ENCODE peak calls at places on chromosomes 1 and 21, in six cellular contexts. X is psoas muscle, W is prostate gland, B is AG09309, T is heart left ventricle, F is gastrocnemius medialis. K is an unnamed sample.

GRCh38 chr1:22121421-22121911 is 21.4 kb downstream of the WNT4 start:
- DNase-seq in X (no peak), W (no peak), B (no peak), T (no peak), F (no peak), K (no peak)

GRCh38 chr21:43770066-43770655 is 5.9 kb downstream of the CSTB start:
- DNase-seq in X (peak; percentile 46), W (no peak), B (no peak), T (no peak), F (no peak), K (no peak)

GRCh38 chr1:225423518-225423855 is 4.4 kb downstream of the LBR start:
- DNase-seq in X (no peak), W (no peak), B (no peak), T (no peak), F (no peak), K (no peak)

GRCh38 chr1:209207701-209208286 is 375.7 kb upstream of the CAMK1G start:
- DNase-seq in X (peak; percentile 69), W (peak; percentile 51), B (peak; percentile 25), T (peak; percentile 59), F (no peak), K (peak; percentile 65)

GRCh38 chr1:230572121-230573083 is 69.9 kb upstream of the COG2 start:
- DNase-seq in X (no peak), W (no peak), B (no peak), T (no peak), F (no peak), K (no peak)

GRCh38 chr1:153485880-153486279 is 25.4 kb upstream of the S100A7 start:
- DNase-seq in X (no peak), W (no peak), B (no peak), T (no peak), F (no peak), K (no peak)

GRCh38 chr1:85992756-85993155 is 163.8 kb downstream of the COL24A1 start:
- DNase-seq in X (no peak), W (no peak), B (peak; percentile 53), T (no peak), F (no peak), K (peak; percentile 11)

GRCh38 chr1:17565551-17565971 is 26.1 kb downstream of the ARHGEF10L start:
- DNase-seq in X (no peak), W (no peak), B (no peak), T (no peak), F (no peak), K (no peak)

GRCh38 chr1:87472716-87473115 is 144.0 kb downstream of the LMO4 start:
- DNase-seq in X (no peak), W (no peak), B (no peak), T (no peak), F (no peak), K (no peak)

GRCh38 chr1:227913446-227913968 is 34.2 kb downstream of the WNT9A start:
- DNase-seq in X (no peak), W (no peak), B (no peak), T (no peak), F (no peak), K (no peak)

GRCh38 chr1:152753586-152753985 is 4.2 kb upstream of the KPRP start:
- DNase-seq in X (no peak), W (no peak), B (no peak), T (no peak), F (no peak), K (no peak)

GRCh38 chr1:9892563-9893528 is 17.2 kb downstream of the CTNNBIP1 start:
- DNase-seq in X (no peak), W (peak; percentile 63), B (no peak), T (peak; percentile 45), F (no peak), K (no peak)

GRCh38 chr1:41400235-41400634 is 39.0 kb downstream of the FOXO6 start:
- DNase-seq in X (no peak), W (no peak), B (no peak), T (no peak), F (no peak), K (no peak)

GRCh38 chr1:5706239-5706638 is 286.0 kb downstream of the NPHP4 start:
- DNase-seq in X (no peak), W (no peak), B (no peak), T (no peak), F (no peak), K (no peak)

GRCh38 chr1:183416850-183417690 is 1.1 kb downstream of the NMNAT2 start:
- DNase-seq in X (peak; percentile 76), W (peak; percentile 17), B (no peak), T (peak; percentile 65), F (no peak), K (no peak)

GRCh38 chr1:7859406-7859805 is 6.5 kb upstream of the UTS2 start:
- DNase-seq in X (no peak), W (no peak), B (no peak), T (no peak), F (no peak), K (no peak)

GRCh38 chr21:21968810-21969588 is 970.8 kb downstream of the NCAM2 start:
- DNase-seq in X (no peak), W (no peak), B (no peak), T (no peak), F (no peak), K (no peak)

GRCh38 chr21:21971384-21971783 is 973.2 kb downstream of the NCAM2 start:
- DNase-seq in X (no peak), W (no peak), B (no peak), T (no peak), F (no peak), K (no peak)

GRCh38 chr21:21973806-21974205 is 975.6 kb downstream of the NCAM2 start:
- DNase-seq in X (no peak), W (no peak), B (no peak), T (no peak), F (no peak), K (no peak)
- TF ChIP-seq CTCF in X (no peak), W (no peak), B (no peak), T (no peak), F (no peak), K (no peak)

DNA sequence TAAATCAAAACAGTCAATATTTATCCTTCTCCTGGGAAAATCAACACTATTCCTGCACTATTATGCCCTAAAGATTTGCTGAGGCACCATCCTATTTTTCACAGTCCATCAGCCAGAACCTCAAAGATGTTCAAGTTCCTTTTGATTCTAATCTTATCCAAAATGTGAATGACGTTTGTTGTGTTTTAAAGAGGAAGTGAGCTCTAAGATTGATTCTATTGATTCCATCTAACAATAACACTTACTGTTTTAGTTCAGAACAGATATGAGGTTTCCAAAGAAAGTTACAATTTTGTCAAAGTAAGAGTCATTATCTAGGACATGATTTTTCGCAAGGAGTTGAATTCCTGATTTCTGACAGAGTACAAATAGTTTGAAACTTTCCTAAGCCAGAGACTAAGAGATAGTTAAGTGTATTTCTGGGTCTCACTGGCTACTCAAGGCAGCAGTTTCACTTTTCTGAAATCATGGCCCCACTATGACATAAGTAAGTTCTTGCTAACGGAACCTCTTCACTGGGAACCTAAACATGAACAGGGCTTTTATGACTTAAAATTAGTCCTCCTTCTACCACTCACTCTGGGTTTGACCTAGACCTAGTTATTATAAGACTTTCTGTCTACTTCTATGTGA is 84.7 kb downstream of the LHX9 start:
- DNase-seq in X (no peak), W (no peak), B (peak; percentile 43), T (no peak), F (no peak), K (no peak)
- TF ChIP-seq CTCF in X (no peak), W (no peak), B (no peak), T (no peak), F (no peak), K (no peak)

DNA sequence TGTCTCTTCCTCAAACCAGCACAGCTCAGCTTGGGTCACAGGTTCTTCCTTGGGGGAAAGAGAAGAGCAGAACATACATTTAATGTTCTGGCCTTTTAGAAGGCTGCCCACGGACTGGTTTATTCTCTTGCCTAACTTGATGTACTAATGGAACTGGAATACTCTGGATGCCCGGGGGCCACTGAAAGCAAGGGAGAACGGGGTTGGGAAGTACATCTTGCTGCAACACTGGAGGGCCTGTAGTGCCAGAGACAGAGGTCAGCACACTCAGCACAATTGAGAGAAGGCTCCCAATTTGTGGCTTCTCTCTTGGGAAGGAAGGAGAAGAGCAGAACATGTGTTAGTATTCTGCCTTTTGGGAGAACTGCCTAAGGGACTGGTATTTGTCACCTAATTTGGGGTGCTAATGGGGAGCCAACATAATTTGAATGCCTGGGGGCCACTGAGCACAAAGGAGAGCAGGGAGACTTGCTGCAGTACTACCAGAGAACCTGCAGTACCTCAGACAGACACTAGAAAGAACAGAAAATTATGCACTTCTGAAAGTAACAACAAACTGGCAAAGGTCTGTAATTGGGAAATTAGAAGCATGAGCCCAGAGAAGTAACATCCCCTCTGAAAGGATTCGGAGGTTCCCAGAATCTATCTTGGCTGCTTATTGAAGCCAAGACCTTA is 14.1 kb downstream of the ZNF691 start:
- DNase-seq in X (no peak), W (no peak), B (no peak), T (no peak), F (no peak), K (no peak)
- TF ChIP-seq CTCF in X (no peak), W (no peak), B (no peak), T (no peak), F (no peak), K (no peak)

DNA sequence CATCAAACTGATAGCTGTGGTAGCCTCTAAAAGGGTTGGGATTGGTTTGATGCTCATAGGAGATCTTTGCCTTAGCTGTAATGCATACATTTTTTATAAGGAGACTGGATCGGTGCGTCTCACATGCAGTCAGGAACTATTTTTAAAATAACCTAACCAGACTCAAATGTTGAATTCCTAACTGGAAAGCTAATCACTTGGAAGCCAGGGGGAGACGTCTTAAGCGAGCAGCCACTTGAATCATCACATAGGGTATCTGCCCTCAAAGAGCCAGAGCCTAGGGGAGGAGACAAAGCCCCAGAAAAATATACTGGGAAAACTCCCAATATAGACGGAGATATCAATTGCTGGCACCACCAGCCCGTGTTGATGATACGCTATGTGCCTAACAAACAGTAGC is 61.7 kb upstream of the PUM1 start:
- DNase-seq in X (no peak), W (no peak), B (no peak), T (no peak), F (no peak), K (no peak)
- TF ChIP-seq CTCF in X (no peak), W (no peak), B (peak; percentile 25), T (no peak), F (no peak), K (no peak)

GRCh38 chr1:154696460-154696859 is 88.5 kb upstream of the ADAR start:
- DNase-seq in X (peak; percentile 57), W (no peak), B (no peak), T (no peak), F (peak; percentile 74), K (no peak)

GRCh38 chr1:154697710-154698109 is 89.7 kb upstream of the ADAR start:
- DNase-seq in X (no peak), W (no peak), B (no peak), T (no peak), F (no peak), K (no peak)

GRCh38 chr1:154698320-154699096 is 90.5 kb upstream of the ADAR start:
- DNase-seq in X (peak; percentile 51), W (no peak), B (no peak), T (no peak), F (peak; percentile 69), K (no peak)

GRCh38 chr1:154694995-154695394 is 87.0 kb upstream of the ADAR start:
- DNase-seq in X (no peak), W (no peak), B (no peak), T (no peak), F (no peak), K (no peak)

GRCh38 chr1:154696001-154696400 is 88.0 kb upstream of the ADAR start:
- DNase-seq in X (no peak), W (no peak), B (no peak), T (no peak), F (no peak), K (no peak)
- TF ChIP-seq CTCF in X (no peak), W (no peak), B (peak; percentile 41), T (no peak), F (no peak), K (no peak)

K was measured in GM20000.